ENCODE peak calls at places on chromosome 13, in ten cellular contexts. H, X, K, W, R, B, Y, E, Q and L are unnamed samples.

GRCh38 chr13:78382946-78383542 is 220.3 kb downstream of the POU4F1 start:
- DNase-seq in X (no peak), W (no peak), E (no peak), Q (no peak), K (no peak), B (no peak), H (no peak), Y (no peak), R (no peak), L (no peak)

GRCh38 chr13:77620138-77620537 is 77.3 kb upstream of the SLAIN1 start:
- DNase-seq in R (no peak), E (peak; percentile 53), Y (no peak), Q (no peak), K (no peak), X (no peak), W (no peak), B (no peak), H (no peak), L (no peak)

GRCh38 chr13:40401911-40402776 is 264.3 kb downstream of the FOXO1 start:
- DNase-seq in K (peak; percentile 61), H (peak; percentile 89), E (no peak), Q (no peak), X (no peak), B (peak; percentile 97), Y (peak; percentile 93), W (peak; percentile 96), R (peak; percentile 88), L (no peak)

GRCh38 chr13:100290165-100290801 is 201.4 kb downstream of the PCCA start:
- DNase-seq in W (no peak), K (no peak), R (peak; percentile 79), E (no peak), Q (no peak), X (no peak), H (peak; percentile 24), Y (no peak), B (no peak), L (no peak)

GRCh38 chr13:40109324-40109958 is 454.0 kb downstream of the COG6 start:
- DNase-seq in Q (no peak), Y (no peak), B (no peak), R (no peak), H (peak; percentile 70), X (no peak), K (no peak), E (no peak), W (peak; percentile 95), L (no peak)

GRCh38 chr13:27536361-27537101 is 83.8 kb downstream of the LNX2 start:
- DNase-seq in Y (no peak), X (no peak), H (no peak), R (no peak), Q (no peak), E (peak; percentile 3), K (no peak), W (no peak), B (no peak), L (no peak)

GRCh38 chr13:77579971-77580370 is 44.5 kb downstream of the SCEL start:
- DNase-seq in X (no peak), W (no peak), E (no peak), Q (no peak), B (no peak), K (no peak), Y (no peak), R (no peak), H (no peak), L (no peak)

GRCh38 chr13:67299731-67300130 is 69.6 kb upstream of the PCDH9 start:
- DNase-seq in X (no peak), R (no peak), K (no peak), Y (no peak), W (peak; percentile 32), H (peak; percentile 62), Q (no peak), E (no peak), B (no peak), L (no peak)

GRCh38 chr13:30165791-30166190 is 141.6 kb downstream of the KATNAL1 start:
- DNase-seq in B (no peak), W (peak; percentile 33), K (no peak), R (no peak), Y (no peak), Q (no peak), E (no peak), X (no peak), H (no peak), L (no peak)

GRCh38 chr13:38602261-38602660 is 84.6 kb upstream of the FREM2 start:
- DNase-seq in K (no peak), Q (no peak), B (no peak), X (no peak), H (peak; percentile 21), E (no peak), R (no peak), Y (no peak), W (no peak), L (no peak)